ENCODE peak calls at places on chromosomes 12 and 14, in nine cellular contexts. T is GM19239; Y is endothelial cell; J is globus pallidus; Q is stimulated activated CD4-positive, alpha-beta T cell treated with anti-CD3 and anti-CD28 coated beads, Interleukin-12 subunit alpha, Interleukin-12 subunit beta, amount 100 ng/mL, for 4 hours; X is progenitor cell of endocrine pancreas; S is lung; N is dermis blood vessel endothelial cell; K is activated naive CD8-positive, alpha-beta T cell treated with anti-CD3 and anti-CD28 coated beads for 36 hours. U is an unnamed sample.
A peak's percentile ranks its signal among the peaks of the same experiment; 100 is the strongest.

GRCh38 chr14:29144598-29144997 is 378.0 kb downstream of the FOXG1 start:
- DNase-seq in T (no peak), Y (no peak), J (no peak), Q (no peak), X (no peak), S (no peak), N (no peak), K (no peak), U (no peak)

GRCh38 chr12:52342781-52343490 is 21.7 kb upstream of the KRT83 start:
- DNase-seq in T (no peak), Y (no peak), J (no peak), Q (no peak), X (no peak), S (no peak), N (no peak), K (no peak), U (no peak)

GRCh38 chr12:15893260-15893659 is 11.1 kb downstream of the STRAP start:
- DNase-seq in T (no peak), Y (no peak), J (no peak), Q (no peak), X (no peak), S (no peak), N (no peak), K (no peak), U (no peak)

GRCh38 chr12:31965090-31965489 is 5.9 kb downstream of the RESF1 start:
- DNase-seq in T (no peak), Y (no peak), J (no peak), Q (no peak), X (no peak), S (no peak), N (no peak), K (peak; percentile 42), U (peak; percentile 45)

GRCh38 chr12:132268674-132269073 is 60.7 kb downstream of the GALNT9 start:
- DNase-seq in T (no peak), Y (no peak), J (no peak), Q (no peak), X (no peak), S (no peak), N (no peak), K (no peak), U (no peak)

GRCh38 chr12:47236109-47236714 is 156.5 kb upstream of the AMIGO2 start:
- DNase-seq in T (no peak), Y (no peak), J (no peak), Q (no peak), X (no peak), S (no peak), N (peak; percentile 3), K (no peak), U (no peak)

GRCh38 chr12:54725233-54725843 is 77.2 kb upstream of the DCD start:
- DNase-seq in T (no peak), Y (peak; percentile 46), J (peak; percentile 19), Q (no peak), X (no peak), S (no peak), N (peak; percentile 48), K (no peak), U (no peak)

GRCh38 chr14:105118646-105119409 is 49.7 kb downstream of the JAG2 start:
- DNase-seq in T (no peak), Y (no peak), J (no peak), Q (no peak), X (no peak), S (peak; percentile 58), N (no peak), K (no peak), U (no peak)

GRCh38 chr12:124914392-124915248 is at the start of gene UBC:
- DNase-seq in T (peak; percentile 32), Y (peak; percentile 87), J (peak; percentile 91), Q (peak; percentile 86), X (peak; percentile 85), S (peak; percentile 92), N (peak; percentile 94), K (peak; percentile 90), U (peak; percentile 92)

GRCh38 chr14:91737619-91738018 is 5.7 kb upstream of the CATSPERB start:
- DNase-seq in T (no peak), Y (no peak), J (no peak), Q (no peak), X (no peak), S (no peak), N (no peak), K (no peak), U (no peak)

GRCh38 chr14:76502638-76503037 is 126.7 kb downstream of the ESRRB start:
- DNase-seq in T (no peak), Y (no peak), J (no peak), Q (no peak), X (no peak), S (no peak), N (no peak), K (no peak), U (no peak)

GRCh38 chr14:38616959-38617358 is 361.1 kb upstream of the CLEC14A start:
- DNase-seq in T (no peak), Y (no peak), J (peak; percentile 50), Q (no peak), X (no peak), S (peak; percentile 36), N (no peak), K (no peak), U (no peak)

GRCh38 chr12:30754383-30754749 is 385 bp downstream of the CAPRIN2 start:
- DNase-seq in T (peak; percentile 19), Y (no peak), J (no peak), Q (no peak), X (no peak), S (no peak), N (no peak), K (no peak), U (no peak)

GRCh38 chr12:6996040-6996441 is 22.2 kb downstream of the LPCAT3 start:
- DNase-seq in T (no peak), Y (no peak), J (no peak), Q (no peak), X (no peak), S (no peak), N (no peak), K (no peak), U (no peak)

GRCh38 chr12:112938751-112939150 is 477 bp downstream of the OAS3 start:
- DNase-seq in T (no peak), Y (no peak), J (no peak), Q (no peak), X (no peak), S (no peak), N (peak; percentile 20), K (no peak), U (no peak)

GRCh38 chr14:88468396-88468795 is 82.9 kb downstream of the SPATA7 start:
- DNase-seq in T (no peak), Y (no peak), J (no peak), Q (no peak), X (no peak), S (no peak), N (no peak), K (no peak), U (no peak)

GRCh38 chr12:31523306-31523705 is 67.6 kb downstream of the DENND5B start:
- DNase-seq in T (no peak), Y (no peak), J (no peak), Q (no peak), X (no peak), S (no peak), N (no peak), K (no peak), U (no peak)

GRCh38 chr12:2170376-2170775 is 117.6 kb downstream of the CACNA1C start:
- DNase-seq in T (no peak), Y (no peak), J (no peak), Q (no peak), X (no peak), S (no peak), N (no peak), K (no peak), U (no peak)